ENCODE peak calls at places on chromosomes 5 and 9, in nine cellular contexts. D is activated CD4-positive, alpha-beta T cell treated with anti-CD3 and anti-CD28 coated beads, Interleukin-2, amount 10 ng/mL, durations not matched to agents 7 days and 5 days; F is RPMI8226; Z is activated T-helper 1 cell treated with Interleukin-2 at 50 U/mL for 16 hours; H is lower leg skin; N is EL; P is naive thymus-derived CD8-positive, alpha-beta T cell; X is chondrocyte; R is T follicular helper cell. Y is an unnamed sample.
A peak's percentile ranks its signal among the peaks of the same experiment; 100 is the strongest.

GRCh38 chr9:118318770-118319443 is 614.7 kb downstream of the TLR4 start:
- DNase-seq in D (no peak), F (no peak), Z (no peak), H (no peak), N (peak; percentile 21), P (no peak), X (no peak), R (no peak), Y (no peak)

GRCh38 chr5:142913728-142914338 is 143.7 kb downstream of the ARHGAP26 start:
- DNase-seq in D (no peak), F (no peak), Z (no peak), H (no peak), N (no peak), P (no peak), X (no peak), R (no peak), Y (no peak)

GRCh38 chr9:124033967-124034366 is 22.4 kb downstream of the LHX2 start:
- DNase-seq in D (no peak), F (no peak), Z (no peak), H (no peak), N (no peak), P (no peak), X (no peak), R (no peak), Y (no peak)

GRCh38 chr5:59766394-59766793 is 127.1 kb downstream of the PDE4D start:
- DNase-seq in D (no peak), F (no peak), Z (no peak), H (no peak), N (no peak), P (no peak), X (no peak), R (no peak), Y (no peak)

GRCh38 chr5:149837680-149838269 is 106.8 kb downstream of the PDE6A start:
- DNase-seq in D (no peak), F (no peak), Z (no peak), H (no peak), N (peak; percentile 67), P (no peak), X (no peak), R (no peak), Y (no peak)

GRCh38 chr5:55030220-55030619 is 6.2 kb downstream of the GZMK start:
- DNase-seq in D (no peak), F (no peak), Z (no peak), H (no peak), N (no peak), P (no peak), X (no peak), R (no peak), Y (no peak)

GRCh38 chr5:17216974-17217325 is 481 bp upstream of the BASP1 start:
- DNase-seq in D (no peak), F (no peak), Z (no peak), H (peak; percentile 87), N (peak; percentile 66), P (no peak), X (no peak), R (no peak), Y (no peak)

GRCh38 chr9:96491079-96491879 is 41.3 kb downstream of the HABP4 start:
- DNase-seq in D (peak; percentile 26), F (no peak), Z (no peak), H (no peak), N (no peak), P (no peak), X (no peak), R (peak; percentile 16), Y (no peak)

GRCh38 chr5:19067741-19068140 is 920.3 kb downstream of the CDH18 start:
- DNase-seq in D (no peak), F (no peak), Z (no peak), H (no peak), N (no peak), P (no peak), X (no peak), R (no peak), Y (no peak)

GRCh38 chr5:89844548-89844947 is 565.0 kb downstream of the CETN3 start:
- DNase-seq in D (no peak), F (no peak), Z (no peak), H (no peak), N (no peak), P (no peak), X (no peak), R (no peak), Y (no peak)

GRCh38 chr9:134947265-134947955 is 29.7 kb upstream of the FCN1 start:
- DNase-seq in D (no peak), F (no peak), Z (no peak), H (no peak), N (no peak), P (no peak), X (peak; percentile 87), R (no peak), Y (no peak)

GRCh38 chr9:15873573-15874177 is 320.8 kb downstream of the CCDC171 start:
- DNase-seq in D (peak; percentile 8), F (peak; percentile 42), Z (no peak), H (no peak), N (peak; percentile 61), P (no peak), X (no peak), R (no peak), Y (no peak)

GRCh38 chr5:149790276-149790675 is 60.2 kb downstream of the PPARGC1B start:
- DNase-seq in D (no peak), F (no peak), Z (no peak), H (no peak), N (no peak), P (no peak), X (no peak), R (no peak), Y (no peak)

GRCh38 chr5:178308541-178309092 is 76.0 kb upstream of the PHYKPL start:
- DNase-seq in D (no peak), F (no peak), Z (no peak), H (no peak), N (no peak), P (no peak), X (peak; percentile 64), R (no peak), Y (no peak)

GRCh38 chr9:97548379-97548778 is 46.9 kb downstream of the TMOD1 start:
- DNase-seq in D (no peak), F (no peak), Z (no peak), H (peak; percentile 57), N (no peak), P (no peak), X (no peak), R (no peak), Y (no peak)

GRCh38 chr5:139955053-139955605 is 88.0 kb downstream of the NRG2 start:
- DNase-seq in D (no peak), F (no peak), Z (no peak), H (peak; percentile 58), N (no peak), P (no peak), X (no peak), R (no peak), Y (no peak)

GRCh38 chr9:4301971-4302427 is 2.1 kb upstream of the GLIS3 start:
- DNase-seq in D (no peak), F (no peak), Z (no peak), H (no peak), N (peak; percentile 90), P (no peak), X (no peak), R (no peak), Y (no peak)

GRCh38 chr5:98816574-98817222 is 43.2 kb downstream of the RGMB start:
- DNase-seq in D (no peak), F (peak; percentile 30), Z (no peak), H (no peak), N (no peak), P (no peak), X (no peak), R (no peak), Y (no peak)

GRCh38 chr5:149264432-149265069 is 7.1 kb upstream of the AFAP1L1 start:
- DNase-seq in D (peak; percentile 65), F (peak; percentile 83), Z (peak; percentile 41), H (no peak), N (no peak), P (peak; percentile 78), X (no peak), R (peak; percentile 60), Y (no peak)

GRCh38 chr9:93137362-93137761 is 3.3 kb upstream of the NINJ1 start:
- DNase-seq in D (no peak), F (no peak), Z (no peak), H (no peak), N (no peak), P (no peak), X (peak; percentile 94), R (no peak), Y (no peak)

GRCh38 chr5:18305288-18305899 is 671.1 kb downstream of the TAF11L14 start:
- DNase-seq in D (no peak), F (peak; percentile 4), Z (no peak), H (no peak), N (peak; percentile 8), P (no peak), X (no peak), R (no peak), Y (no peak)